ENCODE peak calls at places on chromosomes 16 and 17, in six cellular contexts. C is right cardiac atrium; O is cardiac muscle cell; W is heart left ventricle; T is SJSA1; Z is CD8-positive, alpha-beta T cell. E is an unnamed sample.

GRCh38 chr16:12262454-12263180 is 286.1 kb downstream of the SNX29 start:
- DNase-seq in C (peak; percentile 60), O (no peak), W (no peak), T (no peak), Z (no peak), E (no peak)

GRCh38 chr17:58757162-58757613 is 1.5 kb downstream of the PPM1E start:
- DNase-seq in C (no peak), O (no peak), W (no peak), T (no peak), Z (no peak), E (no peak)

GRCh38 chr17:27559996-27560481 is 70.9 kb upstream of the LGALS9 start:
- DNase-seq in C (peak; percentile 89), O (peak; percentile 69), W (peak; percentile 81), T (no peak), Z (no peak), E (no peak)

GRCh38 chr17:33657181-33657580 is 364.1 kb upstream of the ASIC2 start:
- DNase-seq in C (no peak), O (no peak), W (no peak), T (no peak), Z (no peak), E (no peak)

GRCh38 chr17:82287849-82288601 is 14.5 kb upstream of the CSNK1D start:
- DNase-seq in C (peak; percentile 85), O (no peak), W (peak; percentile 88), T (peak; percentile 96), Z (no peak), E (no peak)

GRCh38 chr16:31474173-31474714 is 2.3 kb downstream of the TGFB1I1 start:
- DNase-seq in C (peak; percentile 54), O (no peak), W (no peak), T (no peak), Z (no peak), E (no peak)

GRCh38 chr16:86427327-86427935 is 82.9 kb upstream of the FOXF1 start:
- DNase-seq in C (no peak), O (no peak), W (no peak), T (no peak), Z (no peak), E (no peak)

GRCh38 chr17:74760404-74761105 is 12.1 kb downstream of the NHERF1 start:
- DNase-seq in C (peak; percentile 63), O (peak; percentile 50), W (no peak), T (no peak), Z (no peak), E (no peak)

GRCh38 chr16:3716831-3717234 is 491 bp downstream of the TRAP1 start:
- DNase-seq in C (peak; percentile 54), O (peak; percentile 40), W (no peak), T (no peak), Z (no peak), E (no peak)

GRCh38 chr17:74446551-74447500 is 14.9 kb downstream of the GPRC5C start:
- DNase-seq in C (peak; percentile 89), O (no peak), W (peak; percentile 79), T (no peak), Z (no peak), E (no peak)

GRCh38 chr16:799948-800833 is at the start of gene GNG13:
- DNase-seq in C (no peak), O (no peak), W (no peak), T (no peak), Z (no peak), E (no peak)

GRCh38 chr16:901715-902601 is 68.8 kb downstream of the LMF1 start:
- DNase-seq in C (peak; percentile 55), O (no peak), W (no peak), T (no peak), Z (no peak), E (no peak)

GRCh38 chr17:53722407-53722806 is 100.3 kb upstream of the KIF2B start:
- DNase-seq in C (no peak), O (no peak), W (no peak), T (peak; percentile 62), Z (no peak), E (no peak)

GRCh38 chr17:48374650-48375230 is 55.3 kb downstream of the SKAP1 start:
- DNase-seq in C (no peak), O (peak; percentile 41), W (no peak), T (peak; percentile 54), Z (no peak), E (no peak)

GRCh38 chr17:32275060-32276042 is 9.7 kb downstream of the RHBDL3 start:
- DNase-seq in C (no peak), O (no peak), W (no peak), T (peak; percentile 95), Z (no peak), E (no peak)

GRCh38 chr17:64418506-64419339 is 28.1 kb upstream of the PECAM1 start:
- DNase-seq in C (no peak), O (peak; percentile 66), W (no peak), T (no peak), Z (no peak), E (no peak)

GRCh38 chr17:77404812-77405581 is 264.2 kb downstream of the SEC14L1 start:
- DNase-seq in C (peak; percentile 80), O (no peak), W (peak; percentile 81), T (peak; percentile 92), Z (peak; percentile 83), E (peak; percentile 78)

GRCh38 chr17:65794572-65794971 is 233.1 kb upstream of the AXIN2 start:
- DNase-seq in C (no peak), O (peak; percentile 37), W (no peak), T (no peak), Z (no peak), E (no peak)

GRCh38 chr17:11928436-11928835 is 68.8 kb downstream of the ZNF18 start:
- DNase-seq in C (no peak), O (no peak), W (no peak), T (no peak), Z (no peak), E (no peak)

GRCh38 chr17:32998111-32998892 is 6.7 kb downstream of the SPACA3 start:
- DNase-seq in C (peak; percentile 90), O (peak; percentile 86), W (peak; percentile 62), T (peak; percentile 77), Z (peak; percentile 69), E (peak; percentile 12)

GRCh38 chr16:72092832-72093447 is 480 bp downstream of the TXNL4B start:
- DNase-seq in C (no peak), O (peak; percentile 18), W (no peak), T (peak; percentile 57), Z (no peak), E (no peak)

GRCh38 chr16:30041841-30042240 is 10.8 kb upstream of the TLCD3B start:
- DNase-seq in C (no peak), O (peak; percentile 39), W (no peak), T (no peak), Z (no peak), E (no peak)

DNA sequence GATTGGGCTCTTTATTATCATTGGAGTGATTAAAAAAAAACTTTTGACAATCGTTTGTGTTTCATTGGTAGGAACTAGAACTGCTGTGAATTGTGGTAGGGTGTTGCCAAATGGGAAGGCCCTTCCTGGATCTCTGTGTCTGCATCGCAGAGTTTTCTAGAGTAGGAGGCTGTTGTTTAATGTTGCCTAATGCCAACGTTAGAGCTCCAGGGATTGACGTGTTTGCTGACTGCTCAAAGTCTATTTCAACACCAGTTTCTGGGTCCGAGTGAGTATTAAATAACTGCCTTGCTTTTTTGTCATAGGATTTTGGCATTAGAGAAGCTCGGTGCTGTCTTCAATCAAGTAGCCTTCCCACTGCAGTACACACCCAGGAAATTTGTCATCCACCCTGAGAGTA is 40.0 kb downstream of the SF3B3 start:
- DNase-seq in C (no peak), O (no peak), W (no peak), T (no peak), Z (no peak), E (no peak)
- H3K27ac ChIP-seq in C (no peak overlapping the region), O (no peak overlapping the region), W (no peak overlapping the region), T (no peak overlapping the region), Z (no peak overlapping the region), E (no peak overlapping the region)

GRCh38 chr17:49637050-49637449 is 40.8 kb downstream of the SPOP start:
- DNase-seq in C (no peak), O (no peak), W (no peak), T (peak; percentile 91), Z (no peak), E (no peak)
- H3K4me1 ChIP-seq in C (peaks cover 4% of the 10 kb centered on the region), O (peaks cover 27% of the 10 kb centered on the region), W (peaks cover 17% of the 10 kb centered on the region), T (peaks cover 78% of the 10 kb centered on the region), Z (no peaks in the 10 kb centered on the region), E (no peaks in the 10 kb centered on the region)

GRCh38 chr16:60458255-60458654 is 1578.0 kb downstream of the CDH8 start:
- DNase-seq in C (no peak), O (no peak), W (no peak), T (no peak), Z (no peak), E (no peak)

GRCh38 chr16:60463986-60464385 is 1572.3 kb downstream of the CDH8 start:
- DNase-seq in C (no peak), O (no peak), W (no peak), T (no peak), Z (no peak), E (no peak)
- H3K27ac ChIP-seq in C (no peak overlapping the region), O (no peak overlapping the region), W (no peak overlapping the region), T (no peak overlapping the region), Z (no peak overlapping the region), E (no peak overlapping the region)

DNA sequence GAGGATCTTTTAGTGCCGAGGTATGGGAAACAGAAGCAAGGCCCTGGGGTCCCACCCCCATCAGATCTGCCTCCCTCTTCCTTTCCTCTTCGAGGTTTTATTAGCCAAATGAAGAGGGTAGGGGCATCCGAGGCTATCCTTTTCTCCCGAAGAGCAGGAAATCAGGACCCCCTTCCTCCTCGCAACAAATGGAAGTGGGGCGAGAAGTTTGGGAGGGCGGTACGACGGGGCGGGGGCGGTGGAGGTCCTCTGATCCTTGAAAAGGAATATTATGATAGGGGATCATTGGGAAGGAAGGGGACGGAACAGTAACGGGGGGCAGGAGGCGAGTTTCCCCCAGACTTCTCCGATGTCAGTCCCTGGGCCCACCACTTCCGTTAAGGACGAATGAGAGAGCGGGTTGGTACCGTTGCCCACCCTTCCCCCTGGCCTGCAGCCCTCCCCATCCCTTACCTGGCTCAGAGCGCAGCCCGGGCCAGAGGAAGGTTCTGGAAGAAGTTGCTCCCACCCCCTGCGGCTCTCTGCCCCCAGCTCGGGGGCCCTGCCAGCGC is 309 bp downstream of the FOXJ1 start:
- DNase-seq in C (no peak), O (no peak), W (no peak), T (no peak), Z (no peak), E (no peak)
- H3K4me1 ChIP-seq in C (no peaks in the 10 kb centered on the region), O (peaks cover 21% of the 10 kb centered on the region), W (peaks cover 18% of the 10 kb centered on the region), T (peaks cover 10% of the 10 kb centered on the region), Z (peaks cover 71% of the 10 kb centered on the region), E (peaks cover 54% of the 10 kb centered on the region)